ENCODE peak calls at places on chromosomes 2 and 18, in nine cellular contexts. T is caudate nucleus; P is A172; D is kidney tubule cell; B is fibroblast of the conjunctiva; A is CD4-positive, CD25-positive, alpha-beta regulatory T cell; X is MM.1S; I is left lobe of liver; J is NCI-H345. E is an unnamed sample.

GRCh38 chr18:51643483-51643882 is 446.0 kb upstream of the MEX3C start:
- DNase-seq in T (no peak), A (no peak), J (no peak), P (no peak), B (no peak), D (no peak), X (no peak), I (no peak), E (no peak)

GRCh38 chr2:37625781-37626548 is 45.5 kb downstream of the CDC42EP3 start:
- DNase-seq in A (peak), I (no peak), T (no peak), P (peak), X (peak), J (no peak), D (no peak), B (no peak), E (no peak)

GRCh38 chr18:33802955-33803354 is 224.9 kb downstream of the ASXL3 start:
- DNase-seq in B (no peak), J (peak), T (no peak), A (no peak), P (no peak), X (peak), I (peak), D (no peak), E (no peak)

GRCh38 chr18:9743200-9744016 is 35.3 kb downstream of the RAB31 start:
- DNase-seq in J (no peak), A (no peak), X (no peak), B (peak), I (no peak), P (peak), D (peak), T (no peak), E (peak)

GRCh38 chr2:36411962-36412444 is 56.4 kb downstream of the CRIM1 start:
- DNase-seq in X (no peak), J (no peak), I (no peak), A (no peak), P (no peak), D (peak), B (no peak), T (no peak), E (no peak)

GRCh38 chr2:118994778-118995177 is 52.8 kb downstream of the MARCO start:
- DNase-seq in B (no peak), X (no peak), J (no peak), D (no peak), P (no peak), T (no peak), I (no peak), A (no peak), E (no peak)

GRCh38 chr18:37805773-37806380 is 240.3 kb upstream of the CELF4 start:
- DNase-seq in T (no peak), X (no peak), D (no peak), B (no peak), P (no peak), I (no peak), J (no peak), A (no peak), E (no peak)

GRCh38 chr2:37730037-37730813 is 58.8 kb upstream of the CDC42EP3 start:
- DNase-seq in D (peak), I (no peak), X (no peak), J (no peak), T (no peak), P (no peak), A (no peak), B (no peak), E (no peak)

GRCh38 chr2:205024822-205025518 is 479.7 kb downstream of the PARD3B start:
- DNase-seq in T (peak), P (peak), D (peak), B (peak), J (no peak), I (no peak), X (no peak), A (no peak), E (peak)

GRCh38 chr2:80302465-80303005 is 2.0 kb downstream of the LRRTM1 start:
- DNase-seq in B (no peak), T (no peak), P (no peak), X (no peak), I (no peak), D (no peak), J (no peak), A (no peak), E (no peak)

GRCh38 chr18:77702686-77703085 is 453.0 kb downstream of the GALR1 start:
- DNase-seq in I (no peak), X (peak), D (peak), P (no peak), A (no peak), B (no peak), J (peak), T (no peak), E (no peak)

GRCh38 chr2:38835990-38836389 is 39.7 kb downstream of the DHX57 start:
- DNase-seq in A (no peak), D (no peak), T (no peak), I (no peak), P (no peak), J (no peak), B (no peak), X (no peak), E (no peak)

GRCh38 chr2:19146867-19147266 is 211.6 kb downstream of the OSR1 start:
- DNase-seq in J (no peak), B (no peak), T (no peak), X (no peak), I (no peak), P (no peak), A (no peak), D (no peak), E (no peak)

GRCh38 chr2:113342650-113343049 is 63.9 kb upstream of the PAX8 start:
- DNase-seq in T (no peak), J (no peak), D (no peak), P (no peak), A (no peak), X (no peak), B (no peak), I (no peak), E (no peak)

GRCh38 chr18:22828171-22828570 is 105.0 kb upstream of the RBBP8 start:
- DNase-seq in A (no peak), D (peak), P (peak), T (no peak), B (no peak), I (no peak), J (no peak), X (no peak), E (no peak)

GRCh38 chr18:61475931-61476330 is 142.7 kb downstream of the CDH20 start:
- DNase-seq in X (no peak), D (no peak), I (no peak), J (no peak), T (no peak), A (no peak), P (no peak), B (no peak), E (no peak)